ENCODE peak calls at places on chromosomes 11 and 22, in ten cellular contexts. H is IMR-90, N is stomach, S is testis, C is A549, Y is Peyer's patch, Z is spleen, B is uterus, D is ovary, E is right lobe of liver. M is an unnamed sample.

GRCh38 chr11:123239371-123240150 is 44.5 kb upstream of the CLMP start:
- DNase-seq in H (peak; percentile 77), N (no peak), S (no peak), C (no peak), Y (no peak), Z (no peak), B (no peak), D (no peak), E (no peak), M (no peak)

GRCh38 chr22:17982572-17983141 is 41.7 kb downstream of the MICAL3 start:
- DNase-seq in H (no peak), N (no peak), S (no peak), C (no peak), Y (no peak), Z (no peak), B (no peak), D (no peak), E (no peak), M (no peak)

GRCh38 chr11:32312865-32313403 is 122.4 kb downstream of the WT1 start:
- DNase-seq in H (peak; percentile 52), N (no peak), S (peak; percentile 64), C (peak; percentile 79), Y (no peak), Z (no peak), B (peak; percentile 54), D (peak; percentile 29), E (no peak), M (no peak)

GRCh38 chr11:105670811-105671210 is 60.9 kb downstream of the GRIA4 start:
- DNase-seq in H (peak; percentile 9), N (no peak), S (no peak), C (no peak), Y (no peak), Z (no peak), B (no peak), D (no peak), E (no peak), M (no peak)

GRCh38 chr11:80297808-80298460 is 857.1 kb upstream of the TENM4 start:
- DNase-seq in H (peak; percentile 82), N (no peak), S (no peak), C (no peak), Y (no peak), Z (no peak), B (no peak), D (no peak), E (no peak), M (no peak)

GRCh38 chr22:50660306-50660705 is 12.3 kb upstream of the SHANK3 start:
- DNase-seq in H (no peak), N (no peak), S (no peak), C (no peak), Y (no peak), Z (no peak), B (no peak), D (no peak), E (no peak), M (no peak)

GRCh38 chr11:109853156-109853776 is 239.9 kb upstream of the ZC3H12C start:
- DNase-seq in H (peak; percentile 87), N (no peak), S (no peak), C (no peak), Y (no peak), Z (no peak), B (no peak), D (no peak), E (no peak), M (no peak)

GRCh38 chr11:67286621-67287333 is 2.3 kb upstream of the ANKRD13D start:
- DNase-seq in H (no peak), N (no peak), S (no peak), C (no peak), Y (no peak), Z (peak; percentile 91), B (no peak), D (no peak), E (no peak), M (peak; percentile 75)

GRCh38 chr11:102926517-102926916 is 29.0 kb downstream of the MMP13 start:
- DNase-seq in H (no peak), N (no peak), S (no peak), C (no peak), Y (no peak), Z (no peak), B (no peak), D (no peak), E (no peak), M (no peak)

GRCh38 chr11:40445391-40445790 is 1014.1 kb downstream of the LRRC4C start:
- DNase-seq in H (peak; percentile 25), N (no peak), S (no peak), C (no peak), Y (no peak), Z (no peak), B (no peak), D (no peak), E (no peak), M (no peak)

GRCh38 chr11:40444151-40444550 is 1015.3 kb downstream of the LRRC4C start:
- DNase-seq in H (no peak), N (no peak), S (no peak), C (no peak), Y (no peak), Z (no peak), B (no peak), D (no peak), E (no peak), M (no peak)
- H3K27ac ChIP-seq in H (no peak overlapping the region), N (no peak overlapping the region), S (no peak overlapping the region), C (no peak overlapping the region), Y (no peak overlapping the region), Z (no peak overlapping the region), B (no peak overlapping the region), D (no peak overlapping the region), E (no peak overlapping the region), M (no peak overlapping the region)

GRCh38 chr11:35944503-35945136 is 758 bp downstream of the LDLRAD3 start:
- DNase-seq in H (no peak), N (no peak), S (no peak), C (no peak), Y (no peak), Z (no peak), B (no peak), D (peak; percentile 14), E (no peak), M (no peak)

GRCh38 chr11:35945137-35945518 is 1.3 kb downstream of the LDLRAD3 start:
- DNase-seq in H (no peak), N (no peak), S (no peak), C (no peak), Y (no peak), Z (no peak), B (no peak), D (no peak), E (no peak), M (no peak)

GRCh38 chr11:35946766-35947165 is 2.9 kb downstream of the LDLRAD3 start:
- DNase-seq in H (no peak), N (no peak), S (no peak), C (no peak), Y (no peak), Z (no peak), B (no peak), D (no peak), E (no peak), M (no peak)

GRCh38 chr11:35943294-35943693 is 568 bp upstream of the LDLRAD3 start:
- DNase-seq in H (no peak), N (no peak), S (peak; percentile 21), C (no peak), Y (no peak), Z (no peak), B (no peak), D (no peak), E (no peak), M (no peak)

GRCh38 chr11:35943761-35944502 is at the start of gene LDLRAD3:
- DNase-seq in H (peak; percentile 82), N (peak; percentile 70), S (peak; percentile 85), C (peak; percentile 70), Y (peak; percentile 20), Z (peak; percentile 90), B (peak; percentile 85), D (peak; percentile 83), E (peak; percentile 86), M (peak; percentile 91)
- TF ChIP-seq POLR2A in H (peak; percentile 17), N (no peak), S (no peak), C (peak; percentile 76), Y (no peak), Z (no peak), B (peak; percentile 48), D (no peak), E (peak; percentile 15), M (no peak)

DNA sequence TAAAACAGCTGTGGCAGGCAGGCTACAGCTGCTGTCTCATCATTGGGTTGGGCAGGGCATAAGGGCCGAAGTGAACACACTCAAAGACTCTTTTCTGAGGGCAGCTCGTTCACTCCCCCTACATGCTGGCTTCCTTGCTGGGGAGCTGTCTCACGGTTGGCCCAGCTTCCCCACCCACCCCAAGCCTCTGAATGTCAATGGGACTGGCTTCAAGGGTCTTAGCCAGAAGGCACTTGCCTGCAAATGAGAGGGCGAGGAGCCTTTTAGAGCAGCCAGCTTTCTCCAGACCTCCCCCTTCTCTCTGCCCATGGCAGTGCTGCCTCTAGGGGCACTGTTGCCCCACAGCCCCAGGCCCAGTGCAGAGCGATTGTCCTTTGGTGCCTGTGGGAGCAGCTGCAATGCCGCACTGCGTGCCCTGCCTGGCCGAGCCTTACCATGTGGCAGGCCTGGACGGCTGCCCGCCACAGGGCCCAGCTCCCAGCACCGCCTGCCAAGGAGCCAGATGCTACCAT is 94.7 kb upstream of the RASSF10 start:
- DNase-seq in H (peak; percentile 33), N (no peak), S (peak; percentile 47), C (peak; percentile 63), Y (no peak), Z (no peak), B (peak; percentile 33), D (no peak), E (no peak), M (peak; percentile 90)
- H3K27ac ChIP-seq in H (peak overlapping the region; percentile 57), N (no peak overlapping the region), S (no peak overlapping the region), C (no peak overlapping the region), Y (no peak overlapping the region), Z (no peak overlapping the region), B (no peak overlapping the region), D (no peak overlapping the region), E (no peak overlapping the region), M (peak overlapping the region; percentile 68)

DNA sequence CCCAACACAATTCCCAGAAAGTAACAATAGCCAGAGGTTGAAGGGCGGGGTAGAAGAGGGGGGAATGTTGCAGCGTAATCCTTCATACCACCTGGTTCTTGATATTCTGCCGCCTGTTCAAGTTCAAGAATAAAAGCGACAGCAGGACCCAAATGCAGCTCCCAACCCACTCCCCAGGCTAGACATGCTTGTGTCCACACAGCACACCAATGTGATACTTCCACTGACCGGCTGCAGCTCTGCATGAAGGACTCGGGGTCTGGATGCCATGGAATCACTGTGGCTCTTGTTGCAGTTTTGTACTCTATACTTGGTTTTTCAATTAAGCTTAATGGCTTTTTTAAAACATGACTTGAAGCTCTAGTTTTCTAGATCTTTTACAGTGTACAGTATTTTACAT is 6.5 kb downstream of the SRPRA start:
- DNase-seq in H (no peak), N (no peak), S (no peak), C (no peak), Y (no peak), Z (no peak), B (no peak), D (no peak), E (no peak), M (no peak)
- TF ChIP-seq POLR2A in H (no peak), N (no peak), S (no peak), C (no peak), Y (no peak), Z (no peak), B (no peak), D (no peak), E (no peak), M (no peak)

DNA sequence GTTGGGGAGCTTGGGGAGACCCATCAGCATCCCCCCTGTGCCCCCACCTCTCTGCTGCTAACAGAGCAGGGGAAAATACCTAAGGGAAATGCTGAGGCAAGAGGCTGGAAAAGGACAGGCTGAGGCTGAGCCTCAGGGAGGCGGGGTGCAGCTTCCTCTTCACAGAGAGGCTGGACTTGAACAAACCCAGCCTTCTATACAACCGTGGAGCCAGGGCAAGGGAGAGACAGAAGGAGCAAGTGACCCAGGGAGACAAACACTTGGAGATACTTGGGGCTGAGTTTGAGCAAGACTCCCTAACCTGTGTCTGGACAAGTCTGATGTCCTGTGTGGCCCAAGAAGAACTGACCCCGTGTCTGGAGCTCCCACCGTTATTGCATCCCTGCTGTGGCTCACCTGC is at the start of gene SLCO2B1:
- DNase-seq in H (no peak), N (no peak), S (peak; percentile 51), C (no peak), Y (no peak), Z (no peak), B (no peak), D (no peak), E (no peak), M (no peak)
- H3K27ac ChIP-seq in H (no peak within 1 kb of the TSS), N (peak within 1 kb of the TSS; percentile 43), S (peak within 1 kb of the TSS; percentile 38), C (no peak within 1 kb of the TSS), Y (peak within 1 kb of the TSS; percentile 90), Z (no peak within 1 kb of the TSS), B (peak within 1 kb of the TSS; percentile 18), D (no peak within 1 kb of the TSS), E (peak within 1 kb of the TSS; percentile 97), M (peak within 1 kb of the TSS; percentile 85)

M was measured in heart left ventricle.